ENCODE peak calls at places on chromosomes 16 and 17, in seven cellular contexts. P is H1, G is heart left ventricle, A is body of pancreas, R is sigmoid colon, K is adrenal gland, O is IMR-90. E is an unnamed sample.

GRCh38 chr17:17505151-17505550 is 9.0 kb upstream of the RASD1 start:
- DNase-seq in R (no peak), K (no peak), A (no peak), P (no peak), G (no peak), O (no peak), E (no peak)

GRCh38 chr16:80931985-80932720 is 74.5 kb downstream of the CMC2 start:
- DNase-seq in P (peak), O (peak), A (peak), G (peak), K (peak), R (peak), E (no peak)

GRCh38 chr17:68939195-68939594 is 16.0 kb downstream of the ABCA8 start:
- DNase-seq in K (no peak), O (no peak), A (no peak), R (no peak), P (no peak), G (no peak), E (no peak)

GRCh38 chr17:38871247-38871991 is 1.6 kb downstream of the LASP1 start:
- DNase-seq in G (peak), R (peak), A (peak), P (no peak), O (peak), K (peak), E (no peak)

GRCh38 chr16:75861981-75862380 is 135.7 kb upstream of the CPHXL start:
- DNase-seq in A (no peak), K (no peak), O (no peak), P (no peak), G (no peak), R (no peak), E (no peak)

GRCh38 chr16:6969594-6969993 is 363.1 kb upstream of the RBFOX1 start:
- DNase-seq in A (no peak), R (no peak), O (no peak), G (no peak), P (no peak), K (no peak), E (no peak)

GRCh38 chr17:4806420-4806769 is 557 bp upstream of the PLD2 start:
- DNase-seq in K (no peak), A (peak), O (no peak), R (no peak), G (no peak), P (no peak), E (no peak)

GRCh38 chr17:42407289-42407836 is 15.7 kb downstream of the CAVIN1 start:
- DNase-seq in R (peak), P (no peak), G (peak), A (peak), O (peak), K (peak), E (peak)

GRCh38 chr17:47862621-47863440 is 11.9 kb upstream of the SP6 start:
- DNase-seq in A (no peak), O (peak), R (no peak), G (no peak), P (no peak), K (no peak), E (no peak)

GRCh38 chr16:69057400-69058378 is 47.8 kb upstream of the HAS3 start:
- DNase-seq in R (peak), A (peak), K (peak), P (no peak), O (peak), G (no peak), E (no peak)

GRCh38 chr17:21209511-21210175 is 4.3 kb downstream of the TMEM11 start:
- DNase-seq in A (peak), R (no peak), O (no peak), P (no peak), G (peak), K (no peak), E (no peak)

GRCh38 chr17:28421775-28422305 is 15.8 kb upstream of the SLC46A1 start:
- DNase-seq in K (no peak), O (no peak), R (no peak), P (no peak), A (no peak), G (no peak), E (no peak)

GRCh38 chr16:89448656-89449055 is 41.7 kb downstream of the ANKRD11 start:
- DNase-seq in O (no peak), P (no peak), R (no peak), G (peak), K (no peak), A (peak), E (no peak)

GRCh38 chr16:67935096-67935401 is 1.6 kb downstream of the PSMB10 start:
- DNase-seq in G (no peak), O (no peak), A (no peak), P (no peak), K (no peak), R (no peak), E (no peak)

GRCh38 chr17:52710363-52710901 is 551.9 kb upstream of the CA10 start:
- DNase-seq in K (no peak), O (no peak), G (no peak), P (no peak), R (no peak), A (no peak), E (no peak)

GRCh38 chr16:57361384-57361783 is 2.8 kb downstream of the CCL22 start:
- DNase-seq in O (no peak), A (peak), K (no peak), P (no peak), G (no peak), R (no peak), E (no peak)

GRCh38 chr16:31484491-31485171 is 1.7 kb downstream of the SLC5A2 start:
- DNase-seq in O (no peak), P (no peak), G (no peak), A (peak), R (no peak), K (no peak), E (no peak)

GRCh38 chr17:2173005-2173404 is 118.1 kb downstream of the HIC1 start:
- DNase-seq in P (no peak), R (peak), A (no peak), O (peak), K (peak), G (peak), E (no peak)

GRCh38 chr16:64412578-64413280 is 709.1 kb downstream of the CDH11 start:
- DNase-seq in O (peak), G (no peak), P (no peak), R (no peak), A (no peak), K (no peak), E (no peak)

GRCh38 chr16:79334127-79334526 is 266.4 kb downstream of the MAF start:
- DNase-seq in G (no peak), P (no peak), O (no peak), K (peak), R (no peak), A (peak), E (no peak)

GRCh38 chr17:44906987-44907681 is 7.9 kb upstream of the EFTUD2 start:
- DNase-seq in O (peak), P (no peak), G (no peak), R (no peak), K (no peak), A (no peak), E (no peak)

GRCh38 chr16:1678500-1679098 is 520 bp downstream of the JPT2 start:
- DNase-seq in O (peak), G (peak), K (peak), P (no peak), A (peak), R (no peak), E (no peak)

GRCh38 chr16:57123216-57123968 is 31.0 kb downstream of the CPNE2 start:
- DNase-seq in A (no peak), P (no peak), R (no peak), O (no peak), G (no peak), K (no peak), E (no peak)

GRCh38 chr16:65950211-65950610 is 416.3 kb upstream of the CDH5 start:
- DNase-seq in R (no peak), A (no peak), G (no peak), P (no peak), K (no peak), O (peak), E (no peak)

GRCh38 chr17:76911299-76912007 is 43.2 kb downstream of the MGAT5B start:
- DNase-seq in R (no peak), G (no peak), O (no peak), K (no peak), A (no peak), P (no peak), E (no peak)

GRCh38 chr16:59899940-59900339 is 1165.8 kb upstream of the GOT2 start:
- DNase-seq in O (no peak), R (no peak), P (no peak), K (no peak), A (no peak), G (no peak), E (no peak)

GRCh38 chr17:32006957-32007462 is at the start of gene LRRC37B:
- DNase-seq in P (peak), O (peak), K (peak), A (peak), R (peak), G (peak), E (peak)

GRCh38 chr17:73365934-73366623 is 54.3 kb upstream of the CDC42EP4 start:
- DNase-seq in R (no peak), O (no peak), K (peak), G (peak), A (peak), P (no peak), E (no peak)

GRCh38 chr17:49916854-49917515 is 52.0 kb upstream of the DLX4 start:
- DNase-seq in R (no peak), G (no peak), P (no peak), O (no peak), K (no peak), A (no peak), E (no peak)

GRCh38 chr17:39376434-39376833 is 25.0 kb downstream of the FBXL20 start:
- DNase-seq in A (no peak), P (no peak), K (no peak), G (no peak), O (no peak), R (no peak), E (no peak)

GRCh38 chr16:1674751-1675664 is 3.1 kb upstream of the JPT2 start:
- DNase-seq in R (no peak), O (peak), P (no peak), A (no peak), G (no peak), K (no peak), E (no peak)

GRCh38 chr17:60599220-60599619 is 773 bp upstream of the PPM1D start:
- DNase-seq in K (no peak), P (no peak), G (no peak), R (no peak), A (no peak), O (no peak), E (no peak)

GRCh38 chr17:81419886-81420768 is 24.9 kb downstream of the BAHCC1 start:
- DNase-seq in A (no peak), O (no peak), P (no peak), G (peak), K (no peak), R (peak), E (no peak)

GRCh38 chr16:52446076-52446475 is 100.9 kb downstream of the TOX3 start:
- DNase-seq in K (no peak), P (no peak), G (no peak), A (no peak), O (no peak), R (no peak), E (no peak)

GRCh38 chr17:60390223-60390622 is 1.7 kb downstream of the USP32 start:
- DNase-seq in R (no peak), O (peak), K (peak), A (no peak), G (no peak), P (no peak), E (no peak)

GRCh38 chr16:11297492-11298142 is 16.5 kb upstream of the PRM1 start:
- DNase-seq in G (peak), O (peak), R (peak), K (peak), P (no peak), A (peak), E (peak)
- TF ChIP-seq CTCF in G (no peak), O (no peak), R (no peak), K (no peak), P (no peak), A (no peak), E (peak)

GRCh38 chr17:78486946-78487680 is 90.1 kb downstream of the DNAH17 start:
- DNase-seq in P (no peak), G (no peak), O (no peak), K (no peak), A (no peak), R (no peak), E (no peak)

GRCh38 chr17:78484300-78485159 is 92.7 kb downstream of the DNAH17 start:
- DNase-seq in R (no peak), O (no peak), P (no peak), K (no peak), A (no peak), G (no peak), E (no peak)

GRCh38 chr17:78486228-78486802 is 90.9 kb downstream of the DNAH17 start:
- DNase-seq in R (no peak), O (no peak), A (no peak), P (no peak), K (no peak), G (no peak), E (no peak)

GRCh38 chr17:78488156-78488555 is 89.0 kb downstream of the DNAH17 start:
- DNase-seq in R (no peak), A (no peak), G (no peak), K (no peak), P (no peak), O (no peak), E (no peak)

GRCh38 chr17:78485416-78486168 is 91.6 kb downstream of the DNAH17 start:
- DNase-seq in O (no peak), G (no peak), A (no peak), R (no peak), P (no peak), K (no peak), E (no peak)
- TF ChIP-seq POLR2A in O (no peak), G (no peak), A (no peak), R (no peak), P (no peak), K (no peak), E (no peak)

GRCh38 chr17:64369007-64369893 is 21.4 kb downstream of the PECAM1 start:
- DNase-seq in R (peak), O (no peak), A (no peak), P (no peak), K (no peak), G (no peak), E (no peak)
- H3K27ac ChIP-seq in R (no peak), O (no peak), A (no peak), P (no peak), K (no peak), G (no peak), E (no peak)

GRCh38 chr17:34582185-34582900 is 3.0 kb downstream of the TMEM132E start:
- DNase-seq in G (no peak), K (no peak), P (no peak), A (no peak), R (no peak), O (no peak), E (no peak)

GRCh38 chr17:34581446-34582184 is 2.2 kb downstream of the TMEM132E start:
- DNase-seq in P (no peak), G (no peak), K (no peak), R (no peak), A (no peak), O (no peak), E (no peak)

GRCh38 chr17:34586346-34586846 is 7.0 kb downstream of the TMEM132E start:
- DNase-seq in K (no peak), R (no peak), O (no peak), A (no peak), G (no peak), P (no peak), E (no peak)

GRCh38 chr17:34582901-34583245 is 3.5 kb downstream of the TMEM132E start:
- DNase-seq in K (no peak), G (no peak), O (no peak), P (no peak), A (no peak), R (no peak), E (no peak)

GRCh38 chr17:34584805-34585416 is 5.5 kb downstream of the TMEM132E start:
- DNase-seq in G (no peak), K (no peak), O (peak), R (no peak), A (no peak), P (no peak), E (no peak)
- TF ChIP-seq CTCF in G (no peak), K (peak), O (no peak), R (no peak), A (peak), P (no peak), E (no peak)

DNA sequence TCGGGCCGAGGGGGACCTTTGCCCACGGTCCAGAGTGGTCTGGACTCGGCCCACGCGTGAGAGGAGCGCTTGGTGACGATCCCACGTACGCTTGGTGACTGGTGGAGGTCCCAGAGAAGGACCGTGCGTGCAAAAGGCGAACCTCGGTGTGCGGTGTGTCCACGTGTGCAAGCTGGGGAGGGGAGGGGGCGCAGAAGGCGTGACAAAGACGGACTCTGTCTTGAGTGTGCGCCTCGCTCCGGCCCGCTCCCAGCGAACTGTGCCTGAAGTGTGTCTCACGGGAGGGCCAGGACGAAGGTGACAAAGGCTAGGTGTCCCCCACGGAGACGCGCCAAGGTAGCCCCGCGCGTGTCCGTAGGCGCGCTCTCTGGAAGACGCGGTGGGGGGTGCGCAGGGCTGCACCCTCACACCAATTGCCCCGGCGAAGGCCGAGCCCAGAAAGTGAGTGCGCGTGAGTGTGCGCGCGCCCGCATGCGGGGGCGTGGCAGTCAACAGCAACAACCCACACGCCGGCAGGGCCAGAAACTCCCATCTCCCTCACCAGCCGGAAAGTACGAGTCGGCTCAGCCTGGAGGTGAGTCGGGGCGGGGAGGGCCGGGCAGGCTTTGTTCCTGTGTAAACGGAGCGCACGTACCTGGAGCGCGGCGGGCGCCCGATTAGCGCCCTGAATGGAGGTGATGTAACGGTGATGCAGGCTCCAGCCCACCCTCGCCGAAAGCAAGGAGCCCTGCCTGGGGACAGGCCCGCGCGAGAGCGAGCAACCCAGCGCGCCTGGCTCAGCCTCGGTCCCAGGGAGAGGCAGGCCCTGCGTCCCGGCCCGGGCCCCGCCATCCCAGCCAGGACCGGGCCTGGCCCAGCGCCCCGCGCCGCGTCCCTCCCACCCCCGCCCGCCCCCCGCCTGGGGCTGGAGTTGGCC is at the start of gene GPRC5C:
- DNase-seq in K (peak), G (peak), A (peak), R (peak), O (no peak), P (peak), E (no peak)
- TF ChIP-seq POLR2A in K (no peak), G (peak), A (peak), R (peak), O (no peak), P (no peak), E (peak)

E was measured in esophagus squamous epithelium.